ENCODE peak calls at places on chromosomes 2 and 18, in four cellular contexts. U, E, N and O are unnamed samples.
A peak's percentile ranks its signal among the peaks of the same experiment; 100 is the strongest.

GRCh38 chr2:157283468-157283867 is 26.0 kb downstream of the GALNT5 start:
- DNase-seq in U (no peak), E (no peak), N (no peak), O (no peak)

GRCh38 chr2:122805346-122805745 is 1049.9 kb downstream of the TSN start:
- DNase-seq in U (no peak), E (no peak), N (no peak), O (no peak)

GRCh38 chr2:36516136-36516870 is 81.7 kb downstream of the FEZ2 start:
- DNase-seq in U (no peak), E (no peak), N (no peak), O (no peak)

GRCh38 chr2:196170202-196170680 is 1.1 kb downstream of the STK17B start:
- DNase-seq in U (peak; percentile 46), E (peak; percentile 24), N (peak; percentile 31), O (no peak)

GRCh38 chr2:9887513-9887912 is 44.2 kb downstream of the TAF1B start:
- DNase-seq in U (no peak), E (no peak), N (no peak), O (no peak)

GRCh38 chr2:128403814-128404708 is 85.4 kb upstream of the HS6ST1 start:
- DNase-seq in U (no peak), E (no peak), N (no peak), O (no peak)

GRCh38 chr2:127416486-127417001 is 1.7 kb upstream of the PROC start:
- DNase-seq in U (no peak), E (no peak), N (no peak), O (no peak)

GRCh38 chr2:232419245-232420072 is 12.8 kb downstream of the ALPG start:
- DNase-seq in U (no peak), E (no peak), N (no peak), O (no peak)

GRCh38 chr2:39023649-39024048 is 97.2 kb downstream of the SOS1 start:
- DNase-seq in U (no peak), E (no peak), N (no peak), O (no peak)

GRCh38 chr2:13686262-13686661 is 946.3 kb upstream of the LRATD1 start:
- DNase-seq in U (no peak), E (no peak), N (no peak), O (no peak)

GRCh38 chr2:28952806-28953190 is 28.3 kb upstream of the TOGARAM2 start:
- DNase-seq in U (no peak), E (no peak), N (no peak), O (no peak)

GRCh38 chr2:19312949-19313348 is 45.5 kb downstream of the OSR1 start:
- DNase-seq in U (no peak), E (no peak), N (no peak), O (no peak)

GRCh38 chr2:109284816-109285215 is 155.8 kb downstream of the SH3RF3 start:
- DNase-seq in U (no peak), E (no peak), N (no peak), O (no peak)

GRCh38 chr2:172552547-172553291 is 3.2 kb upstream of the PDK1 start:
- DNase-seq in U (no peak), E (no peak), N (no peak), O (no peak)

GRCh38 chr2:164538250-164538866 is 82.9 kb downstream of the GRB14 start:
- DNase-seq in U (no peak), E (no peak), N (peak; percentile 43), O (no peak)

GRCh38 chr2:235229236-235229635 is 264.6 kb upstream of the AGAP1 start:
- DNase-seq in U (no peak), E (no peak), N (no peak), O (no peak)

GRCh38 chr2:152400607-152401214 is 65.7 kb downstream of the FMNL2 start:
- DNase-seq in U (no peak), E (no peak), N (no peak), O (no peak)

GRCh38 chr2:111905990-111906735 is 7.8 kb downstream of the MERTK start:
- DNase-seq in U (no peak), E (no peak), N (peak; percentile 65), O (no peak)

GRCh38 chr2:168490015-168490874 is 34.2 kb downstream of the CERS6 start:
- DNase-seq in U (no peak), E (no peak), N (no peak), O (no peak)

GRCh38 chr18:14086459-14087231 is 45.6 kb downstream of the ZNF519 start:
- DNase-seq in U (no peak), E (no peak), N (peak; percentile 50), O (peak; percentile 30)

GRCh38 chr18:55088000-55088401 is 128.7 kb upstream of the CCDC68 start:
- DNase-seq in U (no peak), E (no peak), N (no peak), O (no peak)